ENCODE peak calls at places on chromosomes 5 and 9, in four cellular contexts. P is RCC 7860, S is kidney tubule cell, R is GOT3. K is an unnamed sample.

GRCh38 chr9:23117621-23118020 is 671.0 kb downstream of the DMRTA1 start:
- DNase-seq in S (peak), R (no peak), P (peak), K (peak)

GRCh38 chr5:168291961-168292782 is 727 bp downstream of the WWC1 start:
- DNase-seq in R (no peak), S (peak), P (no peak), K (no peak)

GRCh38 chr9:8338742-8339425 is 539.3 kb upstream of the DMAC1 start:
- DNase-seq in R (no peak), S (no peak), P (no peak), K (no peak)

GRCh38 chr9:101037433-101037832 is 8.9 kb downstream of the PLPPR1 start:
- DNase-seq in S (no peak), P (no peak), R (no peak), K (no peak)

GRCh38 chr5:54443264-54443663 is 12.2 kb upstream of the HSPB3 start:
- DNase-seq in P (no peak), R (no peak), S (no peak), K (peak)

GRCh38 chr9:112856843-112857242 is 33.8 kb downstream of the SLC46A2 start:
- DNase-seq in P (no peak), S (no peak), R (no peak), K (no peak)

GRCh38 chr5:172058088-172058487 is 51.6 kb upstream of the FBXW11 start:
- DNase-seq in S (no peak), R (no peak), P (no peak), K (no peak)

GRCh38 chr9:89104821-89105220 is 73.8 kb downstream of the SHC3 start:
- DNase-seq in R (no peak), P (no peak), S (no peak), K (no peak)

GRCh38 chr9:93673271-93673843 is 97.0 kb downstream of the PHF2 start:
- DNase-seq in P (no peak), S (no peak), R (no peak), K (no peak)

GRCh38 chr9:122402403-122403268 is 31.8 kb downstream of the PTGS1 start:
- DNase-seq in S (peak), R (no peak), P (peak), K (peak)

GRCh38 chr9:134455951-134456739 is 129.9 kb downstream of the RXRA start:
- DNase-seq in R (peak), P (peak), S (peak), K (no peak)

GRCh38 chr5:181159286-181160143 is 12.1 kb downstream of the OR2V2 start:
- DNase-seq in S (peak), P (peak), R (peak), K (peak)

GRCh38 chr9:114086009-114086408 is 7.9 kb upstream of the AMBP start:
- DNase-seq in P (no peak), S (no peak), R (no peak), K (no peak)

GRCh38 chr9:78144663-78145377 is 91.1 kb upstream of the CEP78 start:
- DNase-seq in P (no peak), S (peak), R (no peak), K (no peak)

GRCh38 chr9:107358867-107359440 is 75.9 kb downstream of the RAD23B start:
- DNase-seq in P (no peak), S (no peak), R (no peak), K (no peak)

GRCh38 chr9:19102181-19102630 is 498 bp downstream of the HAUS6 start:
- DNase-seq in S (peak), R (no peak), P (peak), K (peak)

GRCh38 chr5:5315068-5315835 is 107.2 kb upstream of the ICE1 start:
- DNase-seq in S (no peak), P (peak), R (no peak), K (no peak)

GRCh38 chr5:151630088-151630487 is 39.0 kb upstream of the FAT2 start:
- DNase-seq in R (no peak), S (peak), P (no peak), K (no peak)